ENCODE peak calls at places on chromosomes 5 and 9, in nine cellular contexts. M is Peyer's patch, S is esophagus squamous epithelium, P is tibial nerve, B is transverse colon, D is spleen, H is A549, F is IMR-90, Y is stomach. Z is an unnamed sample.

GRCh38 chr9:93128715-93129224 is 5.3 kb downstream of the NINJ1 start:
- DNase-seq in P (no peak), D (no peak), Y (no peak), H (no peak), M (no peak), F (no peak), S (no peak), B (peak; percentile 7), Z (peak; percentile 5)

GRCh38 chr9:83451308-83451707 is 86.9 kb downstream of the FRMD3 start:
- DNase-seq in H (no peak), Y (no peak), F (no peak), P (no peak), M (no peak), D (no peak), B (no peak), S (no peak), Z (no peak)

GRCh38 chr5:72187388-72188070 is 80.3 kb downstream of the MAP1B start:
- DNase-seq in S (no peak), P (no peak), F (no peak), B (no peak), M (no peak), D (no peak), Y (no peak), H (no peak), Z (no peak)

GRCh38 chr5:156541582-156541981 is 214.6 kb downstream of the SGCD start:
- DNase-seq in F (no peak), B (no peak), D (no peak), P (no peak), M (no peak), H (no peak), Y (no peak), S (no peak), Z (no peak)

GRCh38 chr9:69180670-69181069 is 6.6 kb downstream of the TJP2 start:
- DNase-seq in D (no peak), S (no peak), H (peak; percentile 86), M (peak; percentile 73), F (peak; percentile 99), Y (peak; percentile 54), P (no peak), B (peak; percentile 22), Z (no peak)

GRCh38 chr9:126055386-126055785 is 271.2 kb upstream of the MVB12B start:
- DNase-seq in M (no peak), P (no peak), F (peak; percentile 17), H (no peak), S (no peak), Y (no peak), D (peak; percentile 30), B (no peak), Z (no peak)

GRCh38 chr5:89847743-89848142 is 561.8 kb downstream of the CETN3 start:
- DNase-seq in H (no peak), S (no peak), D (no peak), Y (no peak), P (no peak), B (no peak), F (peak; percentile 1), M (no peak), Z (no peak)

GRCh38 chr5:44830951-44831350 is 22.2 kb downstream of the MRPS30 start:
- DNase-seq in Y (no peak), F (no peak), H (no peak), P (no peak), D (no peak), B (no peak), S (no peak), M (no peak), Z (no peak)

GRCh38 chr9:109286981-109287380 is 33.9 kb downstream of the EPB41L4B start:
- DNase-seq in S (no peak), P (no peak), D (no peak), H (no peak), F (peak; percentile 1), M (peak; percentile 1), Y (no peak), B (no peak), Z (no peak)

GRCh38 chr9:136171009-136171800 is 33.7 kb downstream of the LHX3 start:
- DNase-seq in S (no peak), Y (no peak), B (no peak), H (peak; percentile 28), P (no peak), F (no peak), D (no peak), M (no peak), Z (no peak)

GRCh38 chr5:169577966-169578365 is 5.6 kb upstream of the SPDL1 start:
- DNase-seq in B (no peak), Y (no peak), H (peak; percentile 33), S (no peak), P (no peak), M (no peak), D (no peak), F (no peak), Z (peak; percentile 39)

GRCh38 chr9:37295796-37296195 is 126.7 kb upstream of the GRHPR start:
- DNase-seq in S (no peak), P (no peak), H (no peak), B (no peak), Y (no peak), M (no peak), F (no peak), D (no peak), Z (no peak)

GRCh38 chr5:177353093-177353492 is 1.6 kb upstream of the LMAN2 start:
- DNase-seq in B (no peak), F (no peak), P (no peak), H (no peak), Y (no peak), M (no peak), D (peak; percentile 3), S (no peak), Z (no peak)

GRCh38 chr5:177349762-177350161 is 1.7 kb downstream of the LMAN2 start:
- DNase-seq in M (no peak), S (no peak), F (no peak), H (no peak), Y (no peak), P (no peak), B (no peak), D (no peak), Z (no peak)

GRCh38 chr5:177349362-177349647 is 2.2 kb downstream of the LMAN2 start:
- DNase-seq in M (no peak), P (no peak), F (no peak), D (no peak), H (no peak), S (no peak), Y (no peak), B (no peak), Z (no peak)

GRCh38 chr5:177350776-177351391 is 584 bp downstream of the LMAN2 start:
- DNase-seq in F (no peak), S (no peak), B (no peak), P (no peak), D (no peak), H (no peak), Y (no peak), M (no peak), Z (no peak)

GRCh38 chr5:177351392-177352329 is at the start of gene LMAN2:
- DNase-seq in H (peak; percentile 97), B (peak; percentile 94), S (peak; percentile 82), D (peak; percentile 95), Y (peak; percentile 96), P (peak; percentile 96), F (peak; percentile 96), M (peak; percentile 97), Z (peak; percentile 93)
- TF ChIP-seq POLR2A in H (peak; percentile 73), B (peak; percentile 81), S (no peak), D (no peak), Y (peak; percentile 56), P (no peak), F (peak; percentile 86), M (peak; percentile 72), Z (peak; percentile 60)

GRCh38 chr5:153952893-153953292 is 85.8 kb downstream of the FAM114A2 start:
- DNase-seq in F (no peak), Y (no peak), P (no peak), H (no peak), B (no peak), M (no peak), S (no peak), D (no peak), Z (no peak)
- H3K27ac ChIP-seq in F (no peak overlapping the region), Y (no peak overlapping the region), P (no peak overlapping the region), H (no peak overlapping the region), B (no peak overlapping the region), M (no peak overlapping the region), S (no peak overlapping the region), D (no peak overlapping the region), Z (no peak overlapping the region)

GRCh38 chr5:132380741-132381140 is 11.2 kb downstream of the SLC22A5 start:
- DNase-seq in P (no peak), Y (no peak), B (no peak), D (no peak), F (no peak), H (no peak), S (no peak), M (no peak), Z (no peak)

GRCh38 chr5:132380047-132380446 is 10.5 kb downstream of the SLC22A5 start:
- DNase-seq in P (no peak), M (peak; percentile 66), S (no peak), B (no peak), F (no peak), H (no peak), D (no peak), Y (no peak), Z (no peak)

GRCh38 chr5:132376694-132377641 is 7.5 kb downstream of the SLC22A5 start:
- DNase-seq in P (no peak), D (no peak), B (no peak), S (no peak), M (no peak), F (no peak), H (no peak), Y (no peak), Z (no peak)

GRCh38 chr5:132377738-132378137 is 8.2 kb downstream of the SLC22A5 start:
- DNase-seq in Y (no peak), D (no peak), H (no peak), M (no peak), B (no peak), S (no peak), F (no peak), P (no peak), Z (no peak)

GRCh38 chr5:132378580-132378979 is 9.1 kb downstream of the SLC22A5 start:
- DNase-seq in Y (no peak), D (no peak), H (no peak), F (peak; percentile 52), P (no peak), S (no peak), B (no peak), M (no peak), Z (no peak)
- TF ChIP-seq POLR2A in Y (no peak), D (no peak), H (no peak), F (no peak), P (no peak), S (no peak), B (no peak), M (no peak), Z (no peak)

DNA sequence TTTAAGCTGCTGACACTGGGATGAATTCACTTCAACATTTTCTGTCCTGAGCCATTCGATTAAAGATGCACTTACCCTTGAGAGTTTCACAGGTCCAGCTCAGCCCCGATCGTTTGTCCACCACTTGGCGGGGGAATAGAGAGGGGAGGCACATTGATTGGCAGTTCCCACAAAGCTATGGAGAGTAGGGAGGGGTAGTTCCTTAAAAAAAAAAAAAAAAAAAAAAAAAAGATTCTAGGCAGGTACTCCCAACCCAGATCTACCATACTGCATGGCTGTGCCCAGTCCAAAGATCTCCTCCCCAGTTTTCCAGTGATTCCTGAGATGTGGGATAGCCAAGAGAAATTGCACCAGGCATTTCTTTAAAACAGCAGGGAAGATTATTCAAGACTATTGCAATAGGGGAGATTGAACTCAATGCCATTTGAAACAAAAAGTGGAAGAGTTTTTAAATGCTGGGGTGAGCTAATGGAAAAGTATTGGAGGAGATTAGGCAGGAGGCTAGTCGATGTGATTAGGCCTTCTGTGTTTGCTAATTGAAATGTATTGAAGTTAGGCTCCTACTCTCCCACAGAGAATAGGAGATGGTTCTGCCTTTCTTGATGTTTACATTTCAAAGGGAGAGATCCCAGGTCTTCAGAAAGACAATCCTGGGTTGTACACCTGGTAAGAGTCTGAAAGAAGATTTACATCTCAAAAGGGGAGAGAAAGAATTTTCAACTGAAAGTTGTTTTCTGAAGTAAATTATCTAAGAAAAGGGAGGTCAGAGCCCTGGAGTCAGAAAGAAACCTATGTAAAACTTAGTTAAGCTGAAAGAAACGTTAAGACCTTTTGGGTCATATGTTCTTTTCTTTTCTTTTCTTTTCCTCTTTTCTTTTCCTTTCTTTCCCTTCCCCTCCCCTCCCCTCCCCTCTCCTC is 2217.3 kb upstream of the WWC1 start:
- DNase-seq in S (no peak), Y (no peak), F (no peak), M (no peak), P (no peak), B (no peak), D (no peak), H (no peak), Z (no peak)
- H3K27ac ChIP-seq in S (no peak overlapping the region), Y (no peak overlapping the region), F (no peak overlapping the region), M (no peak overlapping the region), P (no peak overlapping the region), B (no peak overlapping the region), D (no peak overlapping the region), H (no peak overlapping the region), Z (no peak overlapping the region)

Z was measured in thyroid gland.